ENCODE peak calls at places on chromosomes 12 and 14, in eight cellular contexts. A, M, R, Q, K, L, S and V are unnamed samples.

GRCh38 chr12:76085159-76085868 is 829 bp upstream of the NAP1L1 start:
- DNase-seq in L (peak), R (no peak), M (no peak), A (no peak), S (no peak), Q (no peak), K (peak), V (no peak)

GRCh38 chr12:48118491-48118890 is 673 bp upstream of the PFKM start:
- DNase-seq in K (no peak), L (no peak), A (no peak), R (no peak), M (no peak), Q (no peak), S (no peak), V (no peak)

GRCh38 chr14:36478782-36479181 is 41.2 kb downstream of the NKX2-1 start:
- DNase-seq in L (no peak), A (no peak), R (no peak), K (no peak), Q (no peak), M (no peak), S (no peak), V (no peak)

GRCh38 chr12:128571906-128572305 is 251.9 kb downstream of the SLC15A4 start:
- DNase-seq in S (no peak), A (no peak), Q (no peak), K (no peak), L (no peak), M (no peak), R (no peak), V (no peak)

GRCh38 chr12:50699940-50700339 is 64.0 kb upstream of the ATF1 start:
- DNase-seq in A (no peak), Q (no peak), R (no peak), S (no peak), M (no peak), K (no peak), L (no peak), V (no peak)

GRCh38 chr12:96514328-96514727 is 25.0 kb downstream of the CFAP54 start:
- DNase-seq in M (no peak), S (no peak), L (peak), K (no peak), A (peak), R (no peak), Q (no peak), V (no peak)

GRCh38 chr14:52473557-52473956 is 78.7 kb downstream of the TXNDC16 start:
- DNase-seq in L (peak), K (peak), Q (peak), R (no peak), M (no peak), A (peak), S (no peak), V (peak)

GRCh38 chr14:32809255-32809654 is 129.4 kb upstream of the NPAS3 start:
- DNase-seq in R (no peak), Q (no peak), M (no peak), S (no peak), K (no peak), L (no peak), A (no peak), V (no peak)

GRCh38 chr14:55052259-55052930 is 948 bp downstream of the MAPK1IP1L start:
- DNase-seq in A (peak), S (no peak), K (peak), R (peak), Q (no peak), L (peak), M (no peak), V (no peak)

GRCh38 chr14:82009076-82009475 is 475.4 kb upstream of the SEL1L start:
- DNase-seq in M (no peak), K (no peak), S (no peak), L (no peak), R (no peak), A (no peak), Q (no peak), V (no peak)

GRCh38 chr12:95942532-95943230 is at the start of gene CCDC38:
- DNase-seq in S (peak), R (peak), A (peak), L (peak), Q (no peak), M (peak), K (peak), V (peak)

GRCh38 chr12:50222275-50222783 is 55.2 kb upstream of the CERS5 start:
- DNase-seq in A (peak), K (peak), S (peak), Q (peak), M (peak), L (peak), R (no peak), V (peak)

GRCh38 chr14:54877015-54877702 is 25.5 kb downstream of the GCH1 start:
- DNase-seq in K (peak), L (no peak), Q (no peak), A (no peak), M (no peak), R (no peak), S (no peak), V (no peak)

GRCh38 chr12:59583003-59583712 is 12.7 kb upstream of the SLC16A7 start:
- DNase-seq in R (no peak), Q (no peak), A (no peak), L (no peak), M (no peak), S (no peak), K (no peak), V (no peak)

GRCh38 chr12:29309320-29309902 is 71.6 kb downstream of the ERGIC2 start:
- DNase-seq in A (peak), R (no peak), K (peak), M (no peak), Q (no peak), S (no peak), L (peak), V (no peak)

GRCh38 chr14:103867523-103867953 is 20.2 kb upstream of the PPP1R13B start:
- DNase-seq in S (no peak), A (no peak), Q (no peak), L (no peak), R (no peak), M (no peak), K (no peak), V (no peak)

GRCh38 chr12:106078358-106079025 is 60.3 kb downstream of the NUAK1 start:
- DNase-seq in S (no peak), Q (peak), M (no peak), R (peak), K (peak), L (peak), A (peak), V (peak)

GRCh38 chr12:67370979-67371378 is 101.8 kb downstream of the CAND1 start:
- DNase-seq in M (no peak), L (no peak), A (no peak), K (no peak), Q (no peak), R (no peak), S (no peak), V (no peak)

GRCh38 chr12:19739195-19739776 is 300.0 kb downstream of the AEBP2 start:
- DNase-seq in M (no peak), A (peak), Q (peak), L (peak), R (peak), K (peak), S (no peak), V (peak)

GRCh38 chr12:95784286-95784685 is 6.3 kb downstream of the NTN4 start:
- DNase-seq in K (peak), R (no peak), M (no peak), L (peak), A (no peak), Q (no peak), S (no peak), V (no peak)

GRCh38 chr12:80321653-80322052 is 122.4 kb upstream of the PTPRQ start:
- DNase-seq in M (no peak), A (no peak), L (peak), R (no peak), Q (peak), K (peak), S (no peak), V (no peak)

GRCh38 chr12:26011099-26011498 is 52.6 kb downstream of the RASSF8 start:
- DNase-seq in Q (peak), L (peak), M (no peak), S (no peak), R (no peak), A (peak), K (peak), V (no peak)

GRCh38 chr12:57590892-57591566 is at the start of gene PIP4K2C:
- DNase-seq in M (peak), R (peak), A (peak), Q (no peak), K (peak), L (peak), S (peak), V (no peak)

GRCh38 chr14:82641050-82641540 is 1107.4 kb upstream of the SEL1L start:
- DNase-seq in K (no peak), S (no peak), R (no peak), A (peak), Q (no peak), L (peak), M (no peak), V (no peak)

GRCh38 chr12:130384234-130384633 is 46.5 kb downstream of the PIWIL1 start:
- DNase-seq in S (no peak), R (no peak), M (no peak), L (no peak), K (no peak), Q (no peak), A (no peak), V (no peak)

GRCh38 chr12:123444396-123445026 is 8.0 kb upstream of the RILPL2 start:
- DNase-seq in R (no peak), S (no peak), M (no peak), A (peak), Q (peak), L (peak), K (peak), V (no peak)

GRCh38 chr12:131047789-131048610 is 94.3 kb downstream of the ADGRD1 start:
- DNase-seq in R (no peak), K (no peak), M (no peak), Q (no peak), A (no peak), S (no peak), L (no peak), V (no peak)

GRCh38 chr12:63940295-63940997 is 95.9 kb downstream of the SRGAP1 start:
- DNase-seq in M (no peak), S (peak), L (no peak), Q (no peak), A (no peak), R (no peak), K (no peak), V (no peak)

GRCh38 chr14:36662543-36663403 is 1.1 kb downstream of the PAX9 start:
- DNase-seq in Q (no peak), R (peak), K (no peak), L (no peak), M (no peak), S (peak), A (no peak), V (no peak)

GRCh38 chr12:95802482-95803264 is 12.1 kb upstream of the NTN4 start:
- DNase-seq in S (no peak), Q (peak), A (peak), R (peak), M (no peak), L (peak), K (peak), V (peak)

GRCh38 chr12:25151476-25151875 is 43.5 kb downstream of the DNAI7 start:
- DNase-seq in R (peak), Q (peak), A (peak), M (peak), L (peak), K (peak), S (no peak), V (peak)

GRCh38 chr12:53102883-53103807 is at the start of gene SOAT2:
- DNase-seq in S (no peak), R (no peak), A (no peak), K (no peak), M (no peak), L (no peak), Q (no peak), V (no peak)

GRCh38 chr12:50924439-50925341 is 27.7 kb upstream of the HIGD1C start:
- DNase-seq in S (no peak), R (no peak), Q (peak), M (peak), L (peak), K (peak), A (peak), V (peak)

GRCh38 chr14:94486883-94487282 is 10.9 kb upstream of the SERPINA9 start:
- DNase-seq in A (no peak), K (no peak), Q (no peak), S (no peak), M (no peak), L (no peak), R (no peak), V (no peak)

GRCh38 chr12:11711675-11712327 is 62.3 kb downstream of the ETV6 start:
- DNase-seq in S (no peak), Q (no peak), M (no peak), K (peak), L (peak), A (peak), R (no peak), V (no peak)

GRCh38 chr14:51616256-51616655 is 35.5 kb upstream of the FRMD6 start:
- DNase-seq in L (no peak), S (no peak), Q (no peak), K (no peak), A (no peak), R (no peak), M (no peak), V (no peak)

GRCh38 chr12:94930772-94931171 is 72.7 kb downstream of the NDUFA12 start:
- DNase-seq in A (no peak), L (no peak), K (no peak), R (no peak), Q (no peak), M (no peak), S (no peak), V (no peak)

GRCh38 chr14:72863216-72864006 is 30.5 kb downstream of the DPF3 start:
- DNase-seq in A (no peak), Q (peak), K (no peak), R (no peak), L (no peak), S (no peak), M (no peak), V (no peak)
- TF ChIP-seq CTCF in A (no peak), Q (no peak), K (no peak), R (no peak), L (no peak), S (no peak), M (no peak), V (no peak)

GRCh38 chr14:87067061-87067460 is 925.9 kb downstream of the GALC start:
- DNase-seq in L (no peak), M (no peak), Q (no peak), S (no peak), R (no peak), A (no peak), K (no peak), V (no peak)

GRCh38 chr14:87067597-87067996 is 925.4 kb downstream of the GALC start:
- DNase-seq in S (no peak), K (no peak), R (no peak), L (no peak), M (no peak), A (no peak), Q (no peak), V (no peak)

GRCh38 chr14:87063181-87063580 is 929.8 kb downstream of the GALC start:
- DNase-seq in R (no peak), K (no peak), M (no peak), S (no peak), L (no peak), Q (no peak), A (no peak), V (no peak)

GRCh38 chr14:87065366-87065765 is 927.6 kb downstream of the GALC start:
- DNase-seq in M (no peak), L (no peak), S (no peak), A (no peak), Q (no peak), K (no peak), R (no peak), V (no peak)

GRCh38 chr14:87066221-87066817 is 926.7 kb downstream of the GALC start:
- DNase-seq in M (no peak), Q (no peak), A (peak), L (no peak), S (no peak), K (peak), R (no peak), V (no peak)
- TF ChIP-seq CTCF in M (no peak), Q (peak), A (peak), L (no peak), S (peak), K (peak), R (no peak), V (peak)

DNA sequence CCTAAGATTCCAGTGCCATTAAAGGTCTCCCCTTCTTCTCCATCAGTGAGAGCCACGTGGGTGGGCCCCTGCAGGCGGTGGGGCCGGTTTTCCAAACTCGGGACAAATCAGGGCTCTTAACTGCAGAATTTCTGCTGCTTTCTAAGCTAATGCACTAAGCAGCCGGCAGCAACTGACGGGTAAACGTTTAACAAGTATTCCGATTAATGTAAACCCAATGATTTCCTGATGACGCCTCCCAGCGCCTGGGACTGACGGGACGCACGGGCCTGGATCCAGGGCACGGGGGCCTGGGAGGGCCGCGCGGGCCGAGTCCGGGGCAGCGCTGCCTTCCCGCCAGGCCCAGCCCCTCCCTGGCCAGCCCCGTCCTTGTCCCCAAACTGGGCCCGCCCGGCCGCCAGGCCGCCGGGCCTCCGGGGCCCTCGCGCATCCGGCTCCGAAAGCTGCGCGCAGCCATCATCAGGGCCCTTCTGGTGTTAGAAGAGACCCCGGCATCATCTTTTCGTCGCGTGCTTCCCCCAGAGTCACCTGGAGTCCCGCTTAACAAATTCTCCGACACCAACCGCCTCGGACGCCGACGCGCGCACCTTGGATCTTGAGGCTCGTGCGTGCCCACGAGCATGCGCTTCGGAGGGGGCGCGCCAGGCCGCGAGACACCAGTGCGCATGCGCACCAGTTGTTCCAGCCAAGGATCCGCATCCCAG is at the start of gene MLH3:
- DNase-seq in L (peak), R (peak), S (peak), A (peak), K (peak), M (peak), Q (no peak), V (peak)
- TF ChIP-seq CTCF in L (no peak), R (no peak), S (no peak), A (no peak), K (no peak), M (no peak), Q (no peak), V (no peak)

GRCh38 chr12:103751171-103751570 is 89.9 kb downstream of the NT5DC3 start:
- DNase-seq in Q (no peak), L (no peak), A (no peak), K (no peak), R (peak), S (no peak), M (no peak), V (no peak)
- TF ChIP-seq CTCF in Q (no peak), L (peak), A (no peak), K (no peak), R (peak), S (peak), M (no peak), V (peak)

GRCh38 chr14:24273422-24273998 is 2.1 kb upstream of the RABGGTA start:
- DNase-seq in Q (no peak), K (no peak), R (peak), L (peak), A (no peak), M (no peak), S (no peak), V (no peak)
- TF ChIP-seq CTCF in Q (no peak), K (no peak), R (no peak), L (no peak), A (no peak), M (no peak), S (no peak), V (peak)

GRCh38 chr12:69999561-69999960 is 174.5 kb downstream of the MYRFL start:
- DNase-seq in K (no peak), R (no peak), Q (no peak), S (no peak), M (no peak), L (no peak), A (no peak), V (no peak)
- TF ChIP-seq CTCF in K (no peak), R (no peak), Q (no peak), S (no peak), M (no peak), L (no peak), A (no peak), V (no peak)